ENCODE peak calls at places on chromosomes 12 and 14, in six cellular contexts. One of them, this sample, is unnamed.

GRCh38 chr12:75954076-75954475 is 77.5 kb downstream of the PHLDA1 start:
- DNase-seq in neural crest cell: no peak
- DNase-seq in CD8-positive, alpha-beta T cell: no peak
- DNase-seq in stimulated activated CD4-positive, alpha-beta T cell treated with anti-CD3 and anti-CD28 coated beads, Interleukin-2, amount 100 ng/mL, for 48 hours: no peak
- DNase-seq in ELR: peak
- DNase-seq in activated T-helper 1 cell treated with Interleukin-2 at 50 U/mL for 16 hours: no peak
- DNase-seq in this sample: no peak

GRCh38 chr12:129776977-129777667 is 126.7 kb downstream of the TMEM132D start:
- DNase-seq in neural crest cell: no peak
- DNase-seq in CD8-positive, alpha-beta T cell: no peak
- DNase-seq in stimulated activated CD4-positive, alpha-beta T cell treated with anti-CD3 and anti-CD28 coated beads, Interleukin-2, amount 100 ng/mL, for 48 hours: no peak
- DNase-seq in ELR: no peak
- DNase-seq in activated T-helper 1 cell treated with Interleukin-2 at 50 U/mL for 16 hours: no peak
- DNase-seq in this sample: no peak

GRCh38 chr14:80055226-80055625 is 156.1 kb downstream of the DIO2 start:
- DNase-seq in neural crest cell: no peak
- DNase-seq in CD8-positive, alpha-beta T cell: no peak
- DNase-seq in stimulated activated CD4-positive, alpha-beta T cell treated with anti-CD3 and anti-CD28 coated beads, Interleukin-2, amount 100 ng/mL, for 48 hours: no peak
- DNase-seq in ELR: no peak
- DNase-seq in activated T-helper 1 cell treated with Interleukin-2 at 50 U/mL for 16 hours: no peak
- DNase-seq in this sample: no peak

GRCh38 chr12:96112733-96113132 is 77.3 kb upstream of the LTA4H start:
- DNase-seq in neural crest cell: no peak
- DNase-seq in CD8-positive, alpha-beta T cell: no peak
- DNase-seq in stimulated activated CD4-positive, alpha-beta T cell treated with anti-CD3 and anti-CD28 coated beads, Interleukin-2, amount 100 ng/mL, for 48 hours: no peak
- DNase-seq in ELR: no peak
- DNase-seq in activated T-helper 1 cell treated with Interleukin-2 at 50 U/mL for 16 hours: no peak
- DNase-seq in this sample: no peak

GRCh38 chr12:124476011-124476400 is 91.4 kb downstream of the NCOR2 start:
- DNase-seq in neural crest cell: no peak
- DNase-seq in CD8-positive, alpha-beta T cell: no peak
- DNase-seq in stimulated activated CD4-positive, alpha-beta T cell treated with anti-CD3 and anti-CD28 coated beads, Interleukin-2, amount 100 ng/mL, for 48 hours: no peak
- DNase-seq in ELR: no peak
- DNase-seq in activated T-helper 1 cell treated with Interleukin-2 at 50 U/mL for 16 hours: no peak
- DNase-seq in this sample: no peak

GRCh38 chr12:130739571-130739970 is 23.5 kb upstream of the RIMBP2 start:
- DNase-seq in neural crest cell: no peak
- DNase-seq in CD8-positive, alpha-beta T cell: no peak
- DNase-seq in stimulated activated CD4-positive, alpha-beta T cell treated with anti-CD3 and anti-CD28 coated beads, Interleukin-2, amount 100 ng/mL, for 48 hours: no peak
- DNase-seq in ELR: no peak
- DNase-seq in activated T-helper 1 cell treated with Interleukin-2 at 50 U/mL for 16 hours: no peak
- DNase-seq in this sample: no peak

GRCh38 chr12:49220972-49221371 is 32.1 kb upstream of the TUBA1A start:
- DNase-seq in neural crest cell: no peak
- DNase-seq in CD8-positive, alpha-beta T cell: no peak
- DNase-seq in stimulated activated CD4-positive, alpha-beta T cell treated with anti-CD3 and anti-CD28 coated beads, Interleukin-2, amount 100 ng/mL, for 48 hours: no peak
- DNase-seq in ELR: no peak
- DNase-seq in activated T-helper 1 cell treated with Interleukin-2 at 50 U/mL for 16 hours: no peak
- DNase-seq in this sample: no peak

GRCh38 chr14:25237845-25238244 is 187.9 kb upstream of the STXBP6 start:
- DNase-seq in neural crest cell: no peak
- DNase-seq in CD8-positive, alpha-beta T cell: no peak
- DNase-seq in stimulated activated CD4-positive, alpha-beta T cell treated with anti-CD3 and anti-CD28 coated beads, Interleukin-2, amount 100 ng/mL, for 48 hours: no peak
- DNase-seq in ELR: peak
- DNase-seq in activated T-helper 1 cell treated with Interleukin-2 at 50 U/mL for 16 hours: no peak
- DNase-seq in this sample: no peak

GRCh38 chr12:55830601-55831406 is 1.4 kb upstream of the DNAJC14 start:
- DNase-seq in neural crest cell: peak
- DNase-seq in CD8-positive, alpha-beta T cell: peak
- DNase-seq in stimulated activated CD4-positive, alpha-beta T cell treated with anti-CD3 and anti-CD28 coated beads, Interleukin-2, amount 100 ng/mL, for 48 hours: peak
- DNase-seq in ELR: peak
- DNase-seq in activated T-helper 1 cell treated with Interleukin-2 at 50 U/mL for 16 hours: peak
- DNase-seq in this sample: no peak

GRCh38 chr12:39329876-39330275 is 113.0 kb downstream of the KIF21A start:
- DNase-seq in neural crest cell: no peak
- DNase-seq in CD8-positive, alpha-beta T cell: no peak
- DNase-seq in stimulated activated CD4-positive, alpha-beta T cell treated with anti-CD3 and anti-CD28 coated beads, Interleukin-2, amount 100 ng/mL, for 48 hours: no peak
- DNase-seq in ELR: no peak
- DNase-seq in activated T-helper 1 cell treated with Interleukin-2 at 50 U/mL for 16 hours: no peak
- DNase-seq in this sample: no peak

GRCh38 chr14:104979758-104980591 is 1.8 kb upstream of the AHNAK2 start:
- DNase-seq in neural crest cell: no peak
- DNase-seq in CD8-positive, alpha-beta T cell: no peak
- DNase-seq in stimulated activated CD4-positive, alpha-beta T cell treated with anti-CD3 and anti-CD28 coated beads, Interleukin-2, amount 100 ng/mL, for 48 hours: no peak
- DNase-seq in ELR: peak
- DNase-seq in activated T-helper 1 cell treated with Interleukin-2 at 50 U/mL for 16 hours: no peak
- DNase-seq in this sample: no peak

GRCh38 chr14:30252800-30253425 is 306.0 kb upstream of the G2E3 start:
- DNase-seq in neural crest cell: no peak
- DNase-seq in CD8-positive, alpha-beta T cell: no peak
- DNase-seq in stimulated activated CD4-positive, alpha-beta T cell treated with anti-CD3 and anti-CD28 coated beads, Interleukin-2, amount 100 ng/mL, for 48 hours: no peak
- DNase-seq in ELR: no peak
- DNase-seq in activated T-helper 1 cell treated with Interleukin-2 at 50 U/mL for 16 hours: no peak
- DNase-seq in this sample: no peak

GRCh38 chr12:92571169-92571568 is 131.6 kb upstream of the PLEKHG7 start:
- DNase-seq in neural crest cell: no peak
- DNase-seq in CD8-positive, alpha-beta T cell: no peak
- DNase-seq in stimulated activated CD4-positive, alpha-beta T cell treated with anti-CD3 and anti-CD28 coated beads, Interleukin-2, amount 100 ng/mL, for 48 hours: no peak
- DNase-seq in ELR: no peak
- DNase-seq in activated T-helper 1 cell treated with Interleukin-2 at 50 U/mL for 16 hours: no peak
- DNase-seq in this sample: no peak

GRCh38 chr12:47825239-47825639 is 5.5 kb upstream of the HDAC7 start:
- DNase-seq in neural crest cell: no peak
- DNase-seq in CD8-positive, alpha-beta T cell: no peak
- DNase-seq in stimulated activated CD4-positive, alpha-beta T cell treated with anti-CD3 and anti-CD28 coated beads, Interleukin-2, amount 100 ng/mL, for 48 hours: no peak
- DNase-seq in ELR: no peak
- DNase-seq in activated T-helper 1 cell treated with Interleukin-2 at 50 U/mL for 16 hours: no peak
- DNase-seq in this sample: no peak

GRCh38 chr12:132329036-132329738 is at the start of gene GALNT9:
- DNase-seq in neural crest cell: peak
- DNase-seq in CD8-positive, alpha-beta T cell: peak
- DNase-seq in stimulated activated CD4-positive, alpha-beta T cell treated with anti-CD3 and anti-CD28 coated beads, Interleukin-2, amount 100 ng/mL, for 48 hours: no peak
- DNase-seq in ELR: no peak
- DNase-seq in activated T-helper 1 cell treated with Interleukin-2 at 50 U/mL for 16 hours: no peak
- DNase-seq in this sample: no peak

GRCh38 chr14:99884834-99885648 is 91.8 kb downstream of the EML1 start:
- DNase-seq in neural crest cell: no peak
- DNase-seq in CD8-positive, alpha-beta T cell: peak
- DNase-seq in stimulated activated CD4-positive, alpha-beta T cell treated with anti-CD3 and anti-CD28 coated beads, Interleukin-2, amount 100 ng/mL, for 48 hours: no peak
- DNase-seq in ELR: peak
- DNase-seq in activated T-helper 1 cell treated with Interleukin-2 at 50 U/mL for 16 hours: no peak
- DNase-seq in this sample: no peak

GRCh38 chr12:50257226-50258166 is 25.8 kb downstream of the LIMA1 start:
- DNase-seq in neural crest cell: no peak
- DNase-seq in CD8-positive, alpha-beta T cell: no peak
- DNase-seq in stimulated activated CD4-positive, alpha-beta T cell treated with anti-CD3 and anti-CD28 coated beads, Interleukin-2, amount 100 ng/mL, for 48 hours: no peak
- DNase-seq in ELR: peak
- DNase-seq in activated T-helper 1 cell treated with Interleukin-2 at 50 U/mL for 16 hours: no peak
- DNase-seq in this sample: no peak

GRCh38 chr12:51009038-51009437 is 17.1 kb downstream of the SLC11A2 start:
- DNase-seq in neural crest cell: no peak
- DNase-seq in CD8-positive, alpha-beta T cell: peak
- DNase-seq in stimulated activated CD4-positive, alpha-beta T cell treated with anti-CD3 and anti-CD28 coated beads, Interleukin-2, amount 100 ng/mL, for 48 hours: peak
- DNase-seq in ELR: no peak
- DNase-seq in activated T-helper 1 cell treated with Interleukin-2 at 50 U/mL for 16 hours: peak
- DNase-seq in this sample: no peak

GRCh38 chr14:93984987-93985410 is 8.6 kb upstream of the ASB2 start:
- DNase-seq in neural crest cell: peak
- DNase-seq in CD8-positive, alpha-beta T cell: no peak
- DNase-seq in stimulated activated CD4-positive, alpha-beta T cell treated with anti-CD3 and anti-CD28 coated beads, Interleukin-2, amount 100 ng/mL, for 48 hours: no peak
- DNase-seq in ELR: peak
- DNase-seq in activated T-helper 1 cell treated with Interleukin-2 at 50 U/mL for 16 hours: no peak
- DNase-seq in this sample: no peak

GRCh38 chr14:75229576-75229922 is 49.1 kb upstream of the FOS start:
- DNase-seq in neural crest cell: no peak
- DNase-seq in CD8-positive, alpha-beta T cell: no peak
- DNase-seq in stimulated activated CD4-positive, alpha-beta T cell treated with anti-CD3 and anti-CD28 coated beads, Interleukin-2, amount 100 ng/mL, for 48 hours: no peak
- DNase-seq in ELR: no peak
- DNase-seq in activated T-helper 1 cell treated with Interleukin-2 at 50 U/mL for 16 hours: no peak
- DNase-seq in this sample: no peak

GRCh38 chr12:69534389-69534822 is 50.9 kb upstream of the CCT2 start:
- DNase-seq in neural crest cell: peak
- DNase-seq in CD8-positive, alpha-beta T cell: no peak
- DNase-seq in stimulated activated CD4-positive, alpha-beta T cell treated with anti-CD3 and anti-CD28 coated beads, Interleukin-2, amount 100 ng/mL, for 48 hours: no peak
- DNase-seq in ELR: peak
- DNase-seq in activated T-helper 1 cell treated with Interleukin-2 at 50 U/mL for 16 hours: no peak
- DNase-seq in this sample: no peak

GRCh38 chr12:109863961-109864712 is 16.2 kb downstream of the GLTP start:
- DNase-seq in neural crest cell: no peak
- DNase-seq in CD8-positive, alpha-beta T cell: no peak
- DNase-seq in stimulated activated CD4-positive, alpha-beta T cell treated with anti-CD3 and anti-CD28 coated beads, Interleukin-2, amount 100 ng/mL, for 48 hours: no peak
- DNase-seq in ELR: peak
- DNase-seq in activated T-helper 1 cell treated with Interleukin-2 at 50 U/mL for 16 hours: no peak
- DNase-seq in this sample: no peak

GRCh38 chr12:81377771-81378170 is 299.9 kb downstream of the ACSS3 start:
- DNase-seq in neural crest cell: no peak
- DNase-seq in CD8-positive, alpha-beta T cell: no peak
- DNase-seq in stimulated activated CD4-positive, alpha-beta T cell treated with anti-CD3 and anti-CD28 coated beads, Interleukin-2, amount 100 ng/mL, for 48 hours: no peak
- DNase-seq in ELR: no peak
- DNase-seq in activated T-helper 1 cell treated with Interleukin-2 at 50 U/mL for 16 hours: no peak
- DNase-seq in this sample: no peak

GRCh38 chr14:85762523-85762922 is 232.6 kb downstream of the FLRT2 start:
- DNase-seq in neural crest cell: no peak
- DNase-seq in CD8-positive, alpha-beta T cell: no peak
- DNase-seq in stimulated activated CD4-positive, alpha-beta T cell treated with anti-CD3 and anti-CD28 coated beads, Interleukin-2, amount 100 ng/mL, for 48 hours: no peak
- DNase-seq in ELR: no peak
- DNase-seq in activated T-helper 1 cell treated with Interleukin-2 at 50 U/mL for 16 hours: no peak
- DNase-seq in this sample: no peak

GRCh38 chr12:65536876-65537661 is 258.6 kb downstream of the MSRB3 start:
- DNase-seq in neural crest cell: no peak
- DNase-seq in CD8-positive, alpha-beta T cell: no peak
- DNase-seq in stimulated activated CD4-positive, alpha-beta T cell treated with anti-CD3 and anti-CD28 coated beads, Interleukin-2, amount 100 ng/mL, for 48 hours: no peak
- DNase-seq in ELR: peak
- DNase-seq in activated T-helper 1 cell treated with Interleukin-2 at 50 U/mL for 16 hours: no peak
- DNase-seq in this sample: no peak

GRCh38 chr12:95767703-95768102 is 22.9 kb downstream of the NTN4 start:
- DNase-seq in neural crest cell: no peak
- DNase-seq in CD8-positive, alpha-beta T cell: no peak
- DNase-seq in stimulated activated CD4-positive, alpha-beta T cell treated with anti-CD3 and anti-CD28 coated beads, Interleukin-2, amount 100 ng/mL, for 48 hours: no peak
- DNase-seq in ELR: peak
- DNase-seq in activated T-helper 1 cell treated with Interleukin-2 at 50 U/mL for 16 hours: no peak
- DNase-seq in this sample: no peak

GRCh38 chr12:128734391-128734790 is 89.4 kb downstream of the SLC15A4 start:
- DNase-seq in neural crest cell: no peak
- DNase-seq in CD8-positive, alpha-beta T cell: no peak
- DNase-seq in stimulated activated CD4-positive, alpha-beta T cell treated with anti-CD3 and anti-CD28 coated beads, Interleukin-2, amount 100 ng/mL, for 48 hours: no peak
- DNase-seq in ELR: no peak
- DNase-seq in activated T-helper 1 cell treated with Interleukin-2 at 50 U/mL for 16 hours: no peak
- DNase-seq in this sample: no peak

GRCh38 chr12:130796985-130797686 is 41.9 kb downstream of the STX2 start:
- DNase-seq in neural crest cell: no peak
- DNase-seq in CD8-positive, alpha-beta T cell: peak
- DNase-seq in stimulated activated CD4-positive, alpha-beta T cell treated with anti-CD3 and anti-CD28 coated beads, Interleukin-2, amount 100 ng/mL, for 48 hours: peak
- DNase-seq in ELR: no peak
- DNase-seq in activated T-helper 1 cell treated with Interleukin-2 at 50 U/mL for 16 hours: peak
- DNase-seq in this sample: peak

GRCh38 chr12:6494351-6494743 is 445 bp downstream of the NCAPD2 start:
- DNase-seq in neural crest cell: no peak
- DNase-seq in CD8-positive, alpha-beta T cell: no peak
- DNase-seq in stimulated activated CD4-positive, alpha-beta T cell treated with anti-CD3 and anti-CD28 coated beads, Interleukin-2, amount 100 ng/mL, for 48 hours: no peak
- DNase-seq in ELR: peak
- DNase-seq in activated T-helper 1 cell treated with Interleukin-2 at 50 U/mL for 16 hours: no peak
- DNase-seq in this sample: no peak

GRCh38 chr12:67394600-67394999 is 125.4 kb downstream of the CAND1 start:
- DNase-seq in neural crest cell: no peak
- DNase-seq in CD8-positive, alpha-beta T cell: no peak
- DNase-seq in stimulated activated CD4-positive, alpha-beta T cell treated with anti-CD3 and anti-CD28 coated beads, Interleukin-2, amount 100 ng/mL, for 48 hours: no peak
- DNase-seq in ELR: no peak
- DNase-seq in activated T-helper 1 cell treated with Interleukin-2 at 50 U/mL for 16 hours: no peak
- DNase-seq in this sample: no peak

GRCh38 chr12:44428825-44429224 is 447.3 kb downstream of the NELL2 start:
- DNase-seq in neural crest cell: no peak
- DNase-seq in CD8-positive, alpha-beta T cell: no peak
- DNase-seq in stimulated activated CD4-positive, alpha-beta T cell treated with anti-CD3 and anti-CD28 coated beads, Interleukin-2, amount 100 ng/mL, for 48 hours: no peak
- DNase-seq in ELR: no peak
- DNase-seq in activated T-helper 1 cell treated with Interleukin-2 at 50 U/mL for 16 hours: no peak
- DNase-seq in this sample: no peak

GRCh38 chr14:43540948-43541347 is 966.1 kb downstream of the FSCB start:
- DNase-seq in neural crest cell: no peak
- DNase-seq in CD8-positive, alpha-beta T cell: no peak
- DNase-seq in stimulated activated CD4-positive, alpha-beta T cell treated with anti-CD3 and anti-CD28 coated beads, Interleukin-2, amount 100 ng/mL, for 48 hours: no peak
- DNase-seq in ELR: no peak
- DNase-seq in activated T-helper 1 cell treated with Interleukin-2 at 50 U/mL for 16 hours: no peak
- DNase-seq in this sample: no peak

This sample was measured in activated T-helper 9 cell treated with anti-CD3 and anti-CD28 coated beads, Interleukin-2, amount 50 U/mL, for 16 hours.